ENCODE peak calls at places on chromosome 17, in nine cellular contexts. Q is CD8-positive, alpha-beta memory T cell; E is neuronal stem cell; P is brain microvascular endothelial cell; S is caudate nucleus; T is transverse colon; F is lower lobe of right lung; R is aorta; C is stomach. D is an unnamed sample.

GRCh38 chr17:42680331-42680808 is 1.3 kb downstream of the CCR10 start:
- DNase-seq in Q (no peak), E (no peak), P (no peak), S (no peak), T (peak), F (no peak), R (no peak), C (no peak), D (no peak)

GRCh38 chr17:12768267-12768666 is 21.0 kb upstream of the ARHGAP44 start:
- DNase-seq in Q (no peak), E (no peak), P (no peak), S (no peak), T (no peak), F (no peak), R (no peak), C (no peak), D (no peak)

GRCh38 chr17:75526555-75527270 is 1.2 kb downstream of the LLGL2 start:
- DNase-seq in Q (no peak), E (no peak), P (no peak), S (no peak), T (peak), F (no peak), R (no peak), C (peak), D (peak)

GRCh38 chr17:69853533-69854262 is 221.3 kb upstream of the KCNJ16 start:
- DNase-seq in Q (no peak), E (no peak), P (no peak), S (no peak), T (no peak), F (no peak), R (no peak), C (no peak), D (no peak)

GRCh38 chr17:56074366-56074765 is 78.9 kb upstream of the ANKFN1 start:
- DNase-seq in Q (no peak), E (no peak), P (no peak), S (no peak), T (no peak), F (no peak), R (no peak), C (no peak), D (no peak)

GRCh38 chr17:83190601-83191387 is 111.4 kb downstream of the METRNL start:
- DNase-seq in Q (peak), E (no peak), P (no peak), S (no peak), T (no peak), F (peak), R (peak), C (no peak), D (no peak)

GRCh38 chr17:13986855-13987254 is 82.4 kb upstream of the COX10 start:
- DNase-seq in Q (no peak), E (no peak), P (no peak), S (no peak), T (no peak), F (no peak), R (no peak), C (no peak), D (no peak)

GRCh38 chr17:65278050-65278819 is 141.1 kb downstream of the RGS9 start:
- DNase-seq in Q (peak), E (peak), P (peak), S (peak), T (peak), F (peak), R (no peak), C (peak), D (peak)

GRCh38 chr17:67125417-67125816 is 81.1 kb downstream of the CACNG1 start:
- DNase-seq in Q (no peak), E (no peak), P (no peak), S (no peak), T (no peak), F (no peak), R (no peak), C (no peak), D (no peak)

GRCh38 chr17:43759836-43760235 is 1.2 kb upstream of the SOST start:
- DNase-seq in Q (no peak), E (no peak), P (no peak), S (no peak), T (no peak), F (no peak), R (no peak), C (no peak), D (no peak)

GRCh38 chr17:71494045-71494444 is 626.8 kb upstream of the SOX9 start:
- DNase-seq in Q (no peak), E (no peak), P (no peak), S (no peak), T (no peak), F (no peak), R (no peak), C (no peak), D (no peak)

GRCh38 chr17:69499301-69499700 is 84.8 kb downstream of the MAP2K6 start:
- DNase-seq in Q (no peak), E (no peak), P (no peak), S (no peak), T (no peak), F (no peak), R (no peak), C (no peak), D (no peak)

GRCh38 chr17:79874329-79874981 is 35.2 kb upstream of the CBX4 start:
- DNase-seq in Q (no peak), E (no peak), P (peak), S (no peak), T (no peak), F (no peak), R (no peak), C (no peak), D (peak)

GRCh38 chr17:81386646-81387234 is 8.5 kb upstream of the BAHCC1 start:
- DNase-seq in Q (no peak), E (no peak), P (no peak), S (peak), T (peak), F (peak), R (no peak), C (peak), D (peak)

GRCh38 chr17:78912082-78912481 is 9.1 kb upstream of the CEP295NL start:
- DNase-seq in Q (no peak), E (no peak), P (no peak), S (no peak), T (no peak), F (no peak), R (no peak), C (no peak), D (no peak)

GRCh38 chr17:42348104-42348503 is 40.1 kb downstream of the STAT3 start:
- DNase-seq in Q (no peak), E (no peak), P (no peak), S (no peak), T (no peak), F (no peak), R (no peak), C (no peak), D (no peak)

GRCh38 chr17:60535382-60536279 is 9.6 kb upstream of the APPBP2 start:
- DNase-seq in Q (no peak), E (no peak), P (peak), S (no peak), T (no peak), F (no peak), R (no peak), C (no peak), D (no peak)

GRCh38 chr17:82267575-82268379 is 5.7 kb downstream of the CSNK1D start:
- DNase-seq in Q (no peak), E (no peak), P (peak), S (peak), T (peak), F (peak), R (peak), C (peak), D (no peak)

GRCh38 chr17:16081507-16082087 is 82.0 kb downstream of the TTC19 start:
- DNase-seq in Q (no peak), E (no peak), P (no peak), S (no peak), T (no peak), F (no peak), R (no peak), C (no peak), D (no peak)

GRCh38 chr17:47942568-47942967 is 1.2 kb downstream of the PNPO start:
- DNase-seq in Q (no peak), E (no peak), P (no peak), S (no peak), T (no peak), F (no peak), R (no peak), C (no peak), D (no peak)

DNA sequence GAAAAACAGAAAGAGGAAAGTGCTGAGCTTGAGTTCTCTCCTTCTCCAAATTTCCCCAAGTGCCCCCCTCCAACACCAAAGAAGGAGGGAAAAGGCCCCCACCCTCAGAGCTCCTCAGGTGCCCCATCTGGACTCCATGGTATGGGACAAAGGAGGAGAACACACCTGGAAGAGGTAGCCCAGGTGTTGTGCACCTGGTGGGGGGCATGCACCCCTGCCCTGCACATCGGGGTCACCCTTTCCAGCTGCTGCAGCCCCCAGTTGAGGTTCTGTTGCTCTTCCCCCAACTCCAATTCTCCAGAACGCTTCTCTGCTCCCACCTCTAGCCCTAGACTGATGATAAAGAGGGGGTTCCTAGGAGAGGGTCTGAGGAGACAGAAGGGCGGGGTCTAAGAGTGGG is 3.0 kb upstream of the COL1A1 start:
- DNase-seq in Q (no peak), E (no peak), P (no peak), S (no peak), T (peak), F (no peak), R (no peak), C (no peak), D (no peak)
- H3K27ac ChIP-seq in Q (no peak), E (no peak), P (peak), S (no peak), T (peak), F (no peak), R (no peak), C (peak), D (no peak)

DNA sequence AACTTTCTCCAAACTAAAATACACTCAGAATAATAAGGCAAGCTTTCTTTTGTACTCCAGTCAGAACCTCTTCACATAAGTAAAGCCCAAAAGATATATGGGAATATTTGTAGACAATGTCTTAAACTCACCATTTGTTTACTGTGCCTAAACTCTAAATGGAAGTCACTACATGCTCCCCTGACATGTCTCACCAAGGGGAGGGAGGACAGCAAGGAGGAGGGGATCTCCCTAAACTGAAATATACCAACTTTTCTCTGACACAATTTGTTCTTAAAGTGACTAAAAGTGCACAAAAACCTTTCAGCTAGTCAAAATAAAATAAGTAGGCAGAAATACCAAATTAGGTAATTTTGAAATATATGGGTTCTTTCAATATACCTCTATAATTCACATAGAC is 38.5 kb downstream of the GRB7 start:
- DNase-seq in Q (no peak), E (no peak), P (no peak), S (no peak), T (no peak), F (no peak), R (no peak), C (no peak), D (no peak)
- H3K27ac ChIP-seq in Q (peak), E (no peak), P (no peak), S (no peak), T (peak), F (no peak), R (no peak), C (peak), D (no peak)

GRCh38 chr17:6686026-6686425 is 27.1 kb downstream of the SLC13A5 start:
- DNase-seq in Q (no peak), E (no peak), P (no peak), S (no peak), T (no peak), F (no peak), R (no peak), C (no peak), D (no peak)

GRCh38 chr17:6695565-6695964 is 17.6 kb downstream of the SLC13A5 start:
- DNase-seq in Q (no peak), E (no peak), P (no peak), S (no peak), T (no peak), F (no peak), R (no peak), C (no peak), D (no peak)

GRCh38 chr17:6695051-6695450 is 18.1 kb downstream of the SLC13A5 start:
- DNase-seq in Q (no peak), E (no peak), P (no peak), S (no peak), T (no peak), F (no peak), R (no peak), C (no peak), D (no peak)

GRCh38 chr17:6688944-6689343 is 24.2 kb downstream of the SLC13A5 start:
- DNase-seq in Q (no peak), E (no peak), P (no peak), S (no peak), T (no peak), F (no peak), R (no peak), C (no peak), D (no peak)

GRCh38 chr17:6690641-6691040 is 22.5 kb downstream of the SLC13A5 start:
- DNase-seq in Q (no peak), E (no peak), P (no peak), S (no peak), T (no peak), F (no peak), R (no peak), C (no peak), D (no peak)
- H3K27ac ChIP-seq in Q (no peak), E (no peak), P (no peak), S (no peak), T (no peak), F (no peak), R (no peak), C (no peak), D (no peak)

GRCh38 chr17:29617125-29617480 is 5.6 kb downstream of the CORO6 start:
- DNase-seq in Q (peak), E (no peak), P (peak), S (peak), T (peak), F (peak), R (peak), C (peak), D (peak)
- H3K27ac ChIP-seq in Q (peak), E (no peak), P (no peak), S (no peak), T (peak), F (peak), R (no peak), C (no peak), D (no peak)

GRCh38 chr17:37719866-37720265 is 25.0 kb downstream of the HNF1B start:
- DNase-seq in Q (no peak), E (no peak), P (no peak), S (no peak), T (no peak), F (no peak), R (no peak), C (no peak), D (no peak)
- H3K27ac ChIP-seq in Q (no peak), E (no peak), P (no peak), S (no peak), T (peak), F (no peak), R (no peak), C (no peak), D (no peak)

GRCh38 chr17:1976000-1976682 is 49.0 kb downstream of the RTN4RL1 start:
- DNase-seq in Q (no peak), E (no peak), P (no peak), S (no peak), T (no peak), F (no peak), R (no peak), C (no peak), D (no peak)
- H3K27ac ChIP-seq in Q (no peak), E (no peak), P (no peak), S (no peak), T (no peak), F (no peak), R (no peak), C (no peak), D (no peak)

GRCh38 chr17:77354420-77354720 is 213.6 kb downstream of the SEC14L1 start:
- DNase-seq in Q (peak), E (no peak), P (no peak), S (no peak), T (no peak), F (no peak), R (no peak), C (no peak), D (no peak)
- H3K27ac ChIP-seq in Q (no peak), E (no peak), P (peak), S (no peak), T (peak), F (peak), R (no peak), C (peak), D (no peak)

GRCh38 chr17:28723159-28723835 is 2.7 kb downstream of the TLCD1 start:
- DNase-seq in Q (no peak), E (no peak), P (no peak), S (no peak), T (no peak), F (no peak), R (no peak), C (no peak), D (no peak)
- H3K27ac ChIP-seq in Q (no peak), E (no peak), P (no peak), S (no peak), T (no peak), F (peak), R (no peak), C (no peak), D (peak)

GRCh38 chr17:9050801-9051401 is 29.6 kb downstream of the NTN1 start:
- DNase-seq in Q (no peak), E (no peak), P (no peak), S (no peak), T (no peak), F (no peak), R (no peak), C (no peak), D (peak)

GRCh38 chr17:9044796-9045470 is 23.6 kb downstream of the NTN1 start:
- DNase-seq in Q (no peak), E (no peak), P (no peak), S (no peak), T (no peak), F (no peak), R (no peak), C (no peak), D (no peak)
- H3K27ac ChIP-seq in Q (no peak), E (no peak), P (no peak), S (no peak), T (no peak), F (no peak), R (no peak), C (peak), D (no peak)

GRCh38 chr17:7935859-7936258 is 3.9 kb downstream of the CNTROB start:
- DNase-seq in Q (no peak), E (no peak), P (no peak), S (no peak), T (no peak), F (no peak), R (no peak), C (no peak), D (no peak)

GRCh38 chr17:7944321-7944720 is 12.3 kb downstream of the CNTROB start:
- DNase-seq in Q (no peak), E (no peak), P (no peak), S (no peak), T (no peak), F (no peak), R (no peak), C (no peak), D (no peak)

GRCh38 chr17:7943291-7943690 is 11.3 kb downstream of the CNTROB start:
- DNase-seq in Q (no peak), E (no peak), P (no peak), S (no peak), T (no peak), F (no peak), R (no peak), C (no peak), D (no peak)

GRCh38 chr17:7940034-7940433 is 8.0 kb downstream of the CNTROB start:
- DNase-seq in Q (no peak), E (no peak), P (no peak), S (no peak), T (no peak), F (no peak), R (no peak), C (no peak), D (no peak)

DNA sequence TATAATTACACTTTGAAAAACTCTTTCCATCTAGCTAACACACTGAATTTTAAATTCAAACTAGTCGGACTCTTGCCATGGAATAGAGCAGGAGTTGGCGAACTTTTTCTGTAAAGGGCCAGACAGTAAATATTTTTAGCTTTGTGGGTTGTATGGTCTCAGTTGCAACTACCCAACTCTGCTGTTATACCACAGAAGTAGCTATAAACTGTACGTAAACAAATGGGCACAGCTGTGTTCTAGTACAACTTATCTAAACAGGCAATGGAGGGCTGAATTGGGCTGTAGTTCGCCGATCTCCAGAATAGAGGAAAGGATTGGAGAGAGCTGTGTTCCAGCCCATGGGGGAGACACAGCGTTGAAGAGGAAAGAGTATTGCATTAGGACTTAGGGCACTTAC is 8.7 kb downstream of the CNTROB start:
- DNase-seq in Q (no peak), E (no peak), P (no peak), S (no peak), T (no peak), F (no peak), R (no peak), C (no peak), D (no peak)
- H3K27ac ChIP-seq in Q (no peak), E (no peak), P (no peak), S (no peak), T (no peak), F (no peak), R (no peak), C (no peak), D (no peak)